ENCODE peak calls at places on chromosomes 7 and 10, in six cellular contexts. B, Q, S, T, U and M are unnamed samples.
A peak's percentile ranks its signal among the peaks of the same experiment; 100 is the strongest.

GRCh38 chr7:33529070-33529469 is 376.3 kb upstream of the BMPER start:
- DNase-seq in B (no peak), Q (no peak), S (no peak), T (no peak), U (no peak), M (no peak)

GRCh38 chr10:117860823-117861222 is 185.9 kb downstream of the RAB11FIP2 start:
- DNase-seq in B (no peak), Q (no peak), S (no peak), T (peak; percentile 38), U (peak; percentile 45), M (peak; percentile 34)

GRCh38 chr7:116138202-116138801 is 72.0 kb upstream of the TES start:
- DNase-seq in B (no peak), Q (peak; percentile 16), S (no peak), T (peak; percentile 77), U (peak; percentile 72), M (peak; percentile 72)

GRCh38 chr7:19932549-19933249 is 159.3 kb upstream of the TMEM196 start:
- DNase-seq in B (no peak), Q (no peak), S (no peak), T (no peak), U (no peak), M (no peak)

GRCh38 chr7:18916826-18917225 is 200.6 kb downstream of the TWIST1 start:
- DNase-seq in B (no peak), Q (no peak), S (no peak), T (no peak), U (no peak), M (no peak)

GRCh38 chr10:11742009-11742778 is at the start of gene ECHDC3:
- DNase-seq in B (no peak), Q (peak; percentile 35), S (peak; percentile 56), T (peak; percentile 49), U (peak; percentile 49), M (peak; percentile 56)

GRCh38 chr10:71815515-71816130 is 35.4 kb downstream of the PSAP start:
- DNase-seq in B (no peak), Q (no peak), S (no peak), T (no peak), U (no peak), M (no peak)

GRCh38 chr10:69662901-69663300 is 32.9 kb downstream of the FAM241B start:
- DNase-seq in B (no peak), Q (no peak), S (no peak), T (no peak), U (no peak), M (no peak)

GRCh38 chr7:20541615-20542349 is 73.7 kb upstream of the ABCB5 start:
- DNase-seq in B (no peak), Q (no peak), S (no peak), T (peak; percentile 93), U (peak; percentile 56), M (peak; percentile 60)

DNA sequence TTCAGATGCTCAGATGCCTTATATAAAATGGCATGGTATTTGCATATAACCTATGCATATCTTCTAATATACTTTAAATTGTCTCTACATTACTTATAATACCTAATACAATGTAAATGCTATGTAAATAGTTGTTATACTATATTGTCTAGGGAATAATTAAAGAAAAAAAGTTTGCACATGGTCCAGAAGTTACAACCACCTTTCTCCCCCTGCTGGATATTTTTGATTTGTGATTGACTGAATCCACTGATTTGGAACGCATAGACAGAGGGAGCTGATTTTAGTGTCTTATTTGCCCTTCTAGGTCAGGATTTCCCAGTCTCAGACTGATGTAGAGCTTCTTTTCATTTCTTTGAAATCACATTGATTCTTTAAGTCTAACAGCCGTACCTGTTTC is 31.8 kb downstream of the MDFIC start:
- DNase-seq in B (no peak), Q (no peak), S (no peak), T (no peak), U (no peak), M (no peak)
- TF ChIP-seq CTCF in B (peak; percentile 29), Q (no peak), S (no peak), T (peak; percentile 3), U (no peak), M (no peak)

DNA sequence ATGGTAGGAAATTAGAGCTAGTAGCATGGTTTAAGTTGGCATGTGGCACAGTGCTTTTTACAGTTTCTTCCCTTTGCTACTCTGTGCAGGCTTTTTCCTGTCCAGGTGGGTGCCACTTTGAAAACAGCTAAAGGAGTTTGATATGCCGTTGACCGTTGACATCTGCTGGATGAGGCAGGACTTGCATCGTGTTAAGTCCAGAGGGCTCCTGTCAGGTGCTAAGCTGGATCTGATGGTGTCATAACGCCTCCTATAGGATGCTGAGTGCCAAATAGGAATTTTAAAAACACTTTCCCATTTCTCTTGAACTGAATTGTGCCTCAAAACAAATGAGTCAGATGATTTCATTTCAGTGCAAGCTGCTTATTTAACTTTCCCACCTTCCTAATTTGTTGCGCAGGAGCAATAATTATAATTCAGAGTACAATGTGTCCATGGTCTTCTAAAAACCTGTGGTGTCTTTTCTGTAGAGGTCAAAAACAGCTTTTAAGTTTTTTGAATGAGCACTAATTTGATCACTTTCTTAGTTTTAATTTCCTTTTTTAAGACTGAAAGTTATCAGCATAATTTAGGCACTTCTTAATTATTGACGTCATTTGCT is 178.3 kb downstream of the CDCA7L start:
- DNase-seq in B (peak; percentile 64), Q (peak; percentile 49), S (no peak), T (peak; percentile 88), U (peak; percentile 91), M (peak; percentile 88)
- TF ChIP-seq CTCF in B (peak; percentile 95), Q (peak; percentile 63), S (no peak), T (peak; percentile 85), U (peak; percentile 73), M (peak; percentile 85)

GRCh38 chr7:2786607-2787116 is 57.4 kb downstream of the GNA12 start:
- DNase-seq in B (no peak), Q (no peak), S (no peak), T (no peak), U (no peak), M (no peak)
- TF ChIP-seq CTCF in B (no peak), Q (no peak), S (no peak), T (no peak), U (no peak), M (no peak)

DNA sequence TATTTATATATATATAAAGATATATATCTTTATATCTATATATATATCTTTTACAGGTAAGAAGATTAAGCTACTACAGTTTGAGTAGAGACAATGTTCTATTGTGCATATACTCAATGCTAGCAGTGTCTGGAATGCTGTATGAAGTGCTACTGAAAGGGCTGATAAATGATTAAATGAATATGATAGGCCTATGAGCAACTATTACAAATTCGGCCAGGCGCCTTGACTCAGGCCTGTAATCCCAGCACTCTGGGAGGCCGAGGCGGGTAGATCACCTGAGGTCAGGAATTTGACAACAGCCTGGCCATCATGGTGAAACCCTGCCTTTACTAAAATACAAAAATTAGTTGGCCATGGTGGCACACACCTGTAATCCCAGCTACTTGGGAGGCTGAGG is 297.1 kb downstream of the CACNA2D1 start:
- DNase-seq in B (no peak), Q (no peak), S (no peak), T (no peak), U (no peak), M (no peak)
- TF ChIP-seq CTCF in B (no peak), Q (no peak), S (no peak), T (no peak), U (no peak), M (no peak)

GRCh38 chr10:104123397-104123796 is 1.4 kb downstream of the SFR1 start:
- DNase-seq in B (no peak), Q (no peak), S (no peak), T (peak; percentile 38), U (no peak), M (peak; percentile 44)
- TF ChIP-seq CTCF in B (peak; percentile 89), Q (no peak), S (no peak), T (peak; percentile 47), U (peak; percentile 7), M (peak; percentile 55)

DNA sequence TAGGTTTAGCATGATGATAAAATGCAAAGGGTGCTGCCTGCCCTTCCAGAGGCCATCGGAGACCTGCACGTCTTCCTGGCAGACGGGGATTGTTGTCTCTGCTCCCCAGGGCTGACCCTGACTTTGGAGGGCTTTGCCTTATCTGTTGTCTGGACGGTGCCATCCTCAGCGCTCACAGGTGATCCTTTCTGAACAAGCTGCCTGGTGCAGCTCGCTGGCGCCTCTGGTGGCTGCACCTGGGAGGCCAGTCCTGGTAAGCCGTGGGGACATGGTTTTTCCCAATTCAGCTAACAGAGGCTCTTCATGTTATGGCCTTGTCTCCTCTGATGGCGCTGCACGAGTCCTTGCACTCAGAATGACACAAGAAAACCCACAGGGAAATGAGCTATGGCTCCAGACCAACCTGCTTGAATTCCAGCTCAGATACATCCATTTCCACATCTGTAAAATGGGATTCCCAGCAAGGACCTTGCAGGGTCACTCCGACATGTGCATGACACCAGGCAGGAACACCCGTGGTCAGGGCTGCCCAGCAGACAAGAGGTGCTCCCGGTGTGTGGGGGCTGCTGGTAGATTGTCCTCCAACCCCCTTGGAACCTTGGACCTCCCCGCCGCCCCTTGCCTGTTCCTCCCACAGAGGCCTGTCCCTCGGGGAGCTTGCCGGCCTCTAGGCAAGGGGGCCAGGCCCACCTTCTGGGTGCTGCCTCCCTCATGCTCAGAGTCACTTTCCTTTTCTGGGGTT is 50.4 kb upstream of the SHH start:
- DNase-seq in B (peak; percentile 44), Q (no peak), S (peak; percentile 8), T (no peak), U (no peak), M (no peak)
- TF ChIP-seq CTCF in B (peak; percentile 42), Q (no peak), S (no peak), T (peak; percentile 16), U (peak; percentile 28), M (peak; percentile 23)